ENCODE peak calls at places on chromosomes 16 and 17, in eight cellular contexts. E, R, T, S, N, Q, L and X are unnamed samples.

GRCh38 chr17:32660496-32660895 is 173.7 kb downstream of the CDK5R1 start:
- DNase-seq in E (no peak), R (no peak), T (no peak), S (no peak), N (no peak), Q (no peak), L (no peak), X (no peak)

GRCh38 chr16:68991075-68991474 is 114.4 kb upstream of the HAS3 start:
- DNase-seq in E (no peak), R (no peak), T (no peak), S (no peak), N (no peak), Q (no peak), L (no peak), X (no peak)

GRCh38 chr17:75785770-75786538 is 1.3 kb downstream of the UNK start:
- DNase-seq in E (peak; percentile 55), R (no peak), T (no peak), S (peak; percentile 61), N (no peak), Q (no peak), L (no peak), X (no peak)

GRCh38 chr16:89722392-89723278 is 1.3 kb downstream of the ZNF276 start:
- DNase-seq in E (no peak), R (peak; percentile 37), T (no peak), S (peak; percentile 82), N (no peak), Q (peak; percentile 71), L (peak; percentile 90), X (peak; percentile 58)

GRCh38 chr17:32995416-32995815 is 3.8 kb downstream of the SPACA3 start:
- DNase-seq in E (no peak), R (no peak), T (no peak), S (no peak), N (no peak), Q (no peak), L (no peak), X (no peak)

GRCh38 chr17:17494499-17495447 is 1.4 kb downstream of the RASD1 start:
- DNase-seq in E (no peak), R (no peak), T (no peak), S (peak; percentile 60), N (peak; percentile 57), Q (peak; percentile 64), L (peak; percentile 70), X (peak; percentile 62)

GRCh38 chr16:66121466-66121865 is 245.0 kb upstream of the CDH5 start:
- DNase-seq in E (no peak), R (no peak), T (no peak), S (no peak), N (no peak), Q (no peak), L (no peak), X (no peak)

GRCh38 chr17:48909796-48910195 is 1.6 kb downstream of the UBE2Z start:
- DNase-seq in E (no peak), R (no peak), T (no peak), S (no peak), N (no peak), Q (no peak), L (no peak), X (no peak)

GRCh38 chr17:40015998-40016691 is 905 bp downstream of the CSF3 start:
- DNase-seq in E (no peak), R (no peak), T (no peak), S (no peak), N (no peak), Q (no peak), L (no peak), X (no peak)

GRCh38 chr16:65214196-65214595 is 92.3 kb upstream of the CDH11 start:
- DNase-seq in E (no peak), R (no peak), T (no peak), S (no peak), N (no peak), Q (no peak), L (no peak), X (no peak)

GRCh38 chr17:14228903-14229302 is 7.8 kb downstream of the CDRT15 start:
- DNase-seq in E (no peak), R (no peak), T (peak; percentile 8), S (no peak), N (no peak), Q (no peak), L (no peak), X (no peak)

GRCh38 chr17:17342242-17342945 is 39.2 kb downstream of the NT5M start:
- DNase-seq in E (no peak), R (no peak), T (no peak), S (no peak), N (no peak), Q (no peak), L (no peak), X (no peak)

GRCh38 chr17:83151442-83152220 is 72.2 kb downstream of the METRNL start:
- DNase-seq in E (no peak), R (no peak), T (no peak), S (no peak), N (no peak), Q (no peak), L (no peak), X (peak; percentile 23)

GRCh38 chr17:43736389-43736788 is 22.2 kb downstream of the SOST start:
- DNase-seq in E (no peak), R (no peak), T (no peak), S (no peak), N (no peak), Q (no peak), L (no peak), X (no peak)

GRCh38 chr16:83351846-83352245 is 455.9 kb upstream of the HSBP1 start:
- DNase-seq in E (no peak), R (no peak), T (no peak), S (no peak), N (no peak), Q (no peak), L (no peak), X (no peak)

GRCh38 chr17:17088511-17089205 is 46.4 kb downstream of the MPRIP start:
- DNase-seq in E (no peak), R (no peak), T (no peak), S (no peak), N (no peak), Q (no peak), L (no peak), X (no peak)

DNA sequence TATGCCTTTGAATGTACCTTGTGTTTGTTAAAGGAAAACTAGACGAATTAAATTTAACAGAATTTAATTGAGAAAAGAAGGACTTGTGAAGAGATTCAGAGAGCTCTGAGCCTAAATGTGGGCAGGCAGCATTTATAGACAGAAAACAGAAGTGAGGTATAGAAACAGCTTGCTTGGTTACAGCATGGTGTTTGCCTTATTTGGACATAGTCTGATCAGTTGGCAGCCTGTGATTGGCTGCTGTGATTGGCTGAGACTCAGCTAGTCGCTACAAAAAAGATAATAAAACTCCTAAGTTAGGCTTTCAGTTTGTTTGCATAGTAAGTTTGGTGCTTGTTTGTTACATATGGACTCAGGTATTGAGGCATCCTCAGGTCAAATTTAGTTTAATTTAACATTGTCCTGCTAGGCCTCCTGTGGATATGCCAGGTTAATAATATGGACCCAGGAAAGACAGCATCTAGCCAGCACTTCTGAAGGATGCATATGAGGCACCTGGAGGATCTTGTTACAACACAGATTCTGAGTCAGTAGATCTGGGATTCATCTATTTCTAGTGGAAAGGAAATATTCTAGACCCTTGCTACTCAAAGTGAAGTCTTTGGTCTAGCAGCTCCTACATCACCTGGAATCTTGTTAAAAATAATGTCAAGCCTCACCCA is 43.4 kb downstream of the SLFN5 start:
- DNase-seq in E (no peak), R (no peak), T (no peak), S (peak; percentile 2), N (no peak), Q (no peak), L (no peak), X (no peak)
- H3K4me3 ChIP-seq in E (no peak overlapping the region), R (no peak overlapping the region), T (no peak overlapping the region), S (no peak overlapping the region), N (no peak overlapping the region), Q (no peak overlapping the region), L (no peak overlapping the region), X (no peak overlapping the region)

GRCh38 chr16:58121132-58121531 is 8.0 kb downstream of the CFAP20 start:
- DNase-seq in E (no peak), R (no peak), T (no peak), S (no peak), N (no peak), Q (no peak), L (no peak), X (no peak)
- H3K27ac ChIP-seq in E (no peak overlapping the region), R (peak overlapping the region; percentile 86), T (no peak overlapping the region), S (no peak overlapping the region), N (no peak overlapping the region), Q (peak overlapping the region; percentile 51), L (peak overlapping the region; percentile 25), X (no peak overlapping the region)

GRCh38 chr17:10633738-10634379 is 23.2 kb downstream of the MYH3 start:
- DNase-seq in E (peak; percentile 71), R (no peak), T (no peak), S (no peak), N (no peak), Q (no peak), L (no peak), X (no peak)

GRCh38 chr17:10631048-10631700 is 25.9 kb downstream of the MYH3 start:
- DNase-seq in E (no peak), R (no peak), T (no peak), S (peak; percentile 29), N (no peak), Q (no peak), L (no peak), X (peak; percentile 44)

GRCh38 chr17:10638151-10638550 is 19.0 kb downstream of the MYH3 start:
- DNase-seq in E (no peak), R (no peak), T (no peak), S (no peak), N (no peak), Q (no peak), L (no peak), X (no peak)

GRCh38 chr17:10631701-10632100 is 25.4 kb downstream of the MYH3 start:
- DNase-seq in E (no peak), R (no peak), T (no peak), S (no peak), N (no peak), Q (no peak), L (no peak), X (no peak)

GRCh38 chr17:10635290-10635689 is 21.8 kb downstream of the MYH3 start:
- DNase-seq in E (no peak), R (no peak), T (no peak), S (no peak), N (no peak), Q (no peak), L (no peak), X (no peak)
- TF ChIP-seq CTCF in E (peak; percentile 31), R (no peak), T (no peak), S (no peak), N (no peak), Q (no peak), L (no peak), X (no peak)

GRCh38 chr17:1773755-1774181 is 11.9 kb downstream of the SERPINF1 start:
- DNase-seq in E (no peak), R (no peak), T (no peak), S (no peak), N (peak; percentile 56), Q (no peak), L (no peak), X (peak; percentile 88)

GRCh38 chr17:1767358-1767757 is 5.5 kb downstream of the SERPINF1 start:
- DNase-seq in E (no peak), R (no peak), T (no peak), S (no peak), N (no peak), Q (no peak), L (no peak), X (no peak)

GRCh38 chr17:1766382-1767135 is 4.7 kb downstream of the SERPINF1 start:
- DNase-seq in E (no peak), R (no peak), T (no peak), S (no peak), N (no peak), Q (peak; percentile 53), L (no peak), X (peak; percentile 83)

GRCh38 chr17:1765576-1765975 is 3.7 kb downstream of the SERPINF1 start:
- DNase-seq in E (no peak), R (no peak), T (no peak), S (no peak), N (no peak), Q (no peak), L (no peak), X (no peak)

GRCh38 chr17:1769826-1770477 is 8.1 kb downstream of the SERPINF1 start:
- DNase-seq in E (no peak), R (no peak), T (no peak), S (peak; percentile 17), N (no peak), Q (no peak), L (no peak), X (no peak)
- H3K4me3 ChIP-seq in E (no peak overlapping the region), R (no peak overlapping the region), T (no peak overlapping the region), S (no peak overlapping the region), N (no peak overlapping the region), Q (no peak overlapping the region), L (no peak overlapping the region), X (no peak overlapping the region)